ENCODE peak calls at places on chromosomes 6 and 20, in ten cellular contexts. J is mucosa of descending colon, C is AG04450, L is heart right ventricle, G is PC-3, Y is HAP-1, V is MM.1S, A is pancreas, U is A549, P is right lobe of liver. R is an unnamed sample.
A peak's percentile ranks its signal among the peaks of the same experiment; 100 is the strongest.

GRCh38 chr6:154080434-154081189 is 41.6 kb downstream of the OPRM1 start:
- DNase-seq in J (no peak), C (no peak), L (no peak), G (no peak), Y (no peak), V (no peak), A (no peak), U (no peak), P (no peak), R (no peak)

GRCh38 chr6:81937296-81937937 is 184.9 kb upstream of the TENT5A start:
- DNase-seq in J (no peak), C (no peak), L (no peak), G (peak; percentile 58), Y (no peak), V (no peak), A (no peak), U (no peak), P (no peak), R (peak; percentile 61)

GRCh38 chr20:47785321-47785899 is at the start of gene SULF2:
- DNase-seq in J (peak; percentile 71), C (no peak), L (peak; percentile 41), G (peak; percentile 50), Y (no peak), V (peak; percentile 60), A (no peak), U (no peak), P (no peak), R (peak; percentile 18)

GRCh38 chr6:118581489-118581959 is 33.4 kb downstream of the PLN start:
- DNase-seq in J (no peak), C (no peak), L (no peak), G (peak; percentile 27), Y (no peak), V (no peak), A (no peak), U (no peak), P (no peak), R (peak; percentile 86)

GRCh38 chr6:139296927-139297326 is 5.1 kb upstream of the TXLNB start:
- DNase-seq in J (no peak), C (no peak), L (no peak), G (peak; percentile 66), Y (no peak), V (no peak), A (no peak), U (no peak), P (no peak), R (peak; percentile 50)

GRCh38 chr6:107495196-107495643 is 5.3 kb downstream of the SOBP start:
- DNase-seq in J (no peak), C (no peak), L (peak; percentile 39), G (no peak), Y (no peak), V (no peak), A (no peak), U (no peak), P (no peak), R (peak; percentile 70)

GRCh38 chr6:160714731-160715130 is 12.7 kb downstream of the PLG start:
- DNase-seq in J (no peak), C (no peak), L (no peak), G (no peak), Y (no peak), V (no peak), A (no peak), U (no peak), P (no peak), R (no peak)

GRCh38 chr6:31128093-31128676 is 7.9 kb upstream of the CDSN start:
- DNase-seq in J (peak; percentile 92), C (no peak), L (peak; percentile 49), G (peak; percentile 85), Y (peak; percentile 57), V (peak; percentile 71), A (no peak), U (peak; percentile 37), P (no peak), R (peak; percentile 45)

GRCh38 chr6:168495133-168495532 is 54.1 kb downstream of the SMOC2 start:
- DNase-seq in J (no peak), C (no peak), L (no peak), G (no peak), Y (no peak), V (no peak), A (no peak), U (no peak), P (no peak), R (no peak)

DNA sequence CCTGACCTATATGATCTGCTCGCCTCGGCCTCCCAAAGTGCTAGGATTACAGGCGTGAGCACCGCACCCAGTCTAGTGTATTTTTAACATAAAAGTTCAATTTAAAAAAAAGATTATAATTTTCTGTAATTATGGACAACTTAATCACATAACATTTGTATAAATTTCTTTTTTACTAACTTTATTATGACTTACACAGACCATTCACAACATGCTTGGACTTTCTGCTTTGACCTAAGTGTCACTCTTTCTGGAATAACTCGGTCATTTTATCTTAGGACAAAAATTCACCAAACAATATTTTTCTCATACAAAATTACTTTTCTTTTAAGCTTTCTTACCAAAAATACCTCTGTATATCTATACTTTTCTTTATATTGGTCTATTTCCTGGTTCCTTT is 15.4 kb upstream of the IL22RA2 start:
- DNase-seq in J (no peak), C (no peak), L (no peak), G (peak; percentile 12), Y (no peak), V (no peak), A (no peak), U (no peak), P (no peak), R (peak; percentile 5)
- H3K9me3 ChIP-seq in J (peaks cover 31% of the 10 kb centered on the region), C (peaks cover 10% of the 10 kb centered on the region), L (peaks cover 47% of the 10 kb centered on the region), G (peaks cover 23% of the 10 kb centered on the region), Y (peaks cover 12% of the 10 kb centered on the region), V (no peaks in the 10 kb centered on the region), A (no peaks in the 10 kb centered on the region), U (peaks cover 19% of the 10 kb centered on the region), P (no peaks in the 10 kb centered on the region), R (peaks cover 48% of the 10 kb centered on the region)

DNA sequence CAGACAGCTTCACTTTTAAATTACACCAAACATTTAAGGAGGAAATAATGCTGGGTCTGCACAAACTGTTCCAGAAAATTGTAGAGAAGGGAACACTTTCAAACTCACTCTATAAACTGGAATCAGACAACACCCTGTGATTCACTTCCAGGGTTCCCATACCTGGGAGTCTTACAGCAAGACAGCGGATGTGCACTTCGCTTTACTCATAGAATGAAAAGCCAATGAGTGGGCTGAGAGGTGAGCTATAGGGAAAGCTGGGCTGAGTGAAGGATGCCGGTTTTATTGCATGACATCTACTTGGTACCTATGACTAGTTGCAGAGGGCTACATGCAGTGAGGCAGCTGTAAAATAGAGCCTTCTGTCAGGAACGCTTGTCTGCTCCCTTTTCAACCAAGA is 152.1 kb downstream of the FNDC1 start:
- DNase-seq in J (no peak), C (no peak), L (no peak), G (peak; percentile 19), Y (no peak), V (no peak), A (no peak), U (no peak), P (no peak), R (no peak)
- H3K9me3 ChIP-seq in J (no peaks in the 10 kb centered on the region), C (no peaks in the 10 kb centered on the region), L (peaks cover 4% of the 10 kb centered on the region), G (no peaks in the 10 kb centered on the region), Y (no peaks in the 10 kb centered on the region), V (no peaks in the 10 kb centered on the region), A (no peaks in the 10 kb centered on the region), U (no peaks in the 10 kb centered on the region), P (no peaks in the 10 kb centered on the region), R (no peaks in the 10 kb centered on the region)

DNA sequence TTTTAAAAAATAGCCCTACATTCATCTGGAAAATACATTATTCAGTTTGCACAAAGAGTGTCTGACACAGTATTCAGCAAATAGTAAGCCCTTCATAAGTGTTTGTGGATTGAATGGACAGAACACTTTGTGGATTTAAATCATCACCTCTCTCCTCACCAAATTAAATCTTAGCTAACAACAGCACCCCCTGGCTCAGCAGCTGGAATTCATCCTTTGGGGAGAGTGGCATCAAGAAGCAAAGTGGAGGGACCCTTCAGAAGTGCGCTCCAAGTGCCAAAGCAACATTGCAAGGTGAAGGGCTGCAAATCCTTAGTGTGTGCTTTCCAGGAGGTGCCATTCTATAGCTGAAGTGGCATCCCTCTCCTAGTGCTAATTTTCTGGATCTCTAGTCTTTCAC is 891.9 kb downstream of the C6orf118 start:
- DNase-seq in J (no peak), C (no peak), L (no peak), G (no peak), Y (no peak), V (no peak), A (no peak), U (no peak), P (no peak), R (no peak)
- H3K9me3 ChIP-seq in J (peaks cover 51% of the 10 kb centered on the region), C (peaks cover 20% of the 10 kb centered on the region), L (peaks cover 14% of the 10 kb centered on the region), G (no peaks in the 10 kb centered on the region), Y (peaks cover 2% of the 10 kb centered on the region), V (no peaks in the 10 kb centered on the region), A (no peaks in the 10 kb centered on the region), U (no peaks in the 10 kb centered on the region), P (no peaks in the 10 kb centered on the region), R (peaks cover 5% of the 10 kb centered on the region)

DNA sequence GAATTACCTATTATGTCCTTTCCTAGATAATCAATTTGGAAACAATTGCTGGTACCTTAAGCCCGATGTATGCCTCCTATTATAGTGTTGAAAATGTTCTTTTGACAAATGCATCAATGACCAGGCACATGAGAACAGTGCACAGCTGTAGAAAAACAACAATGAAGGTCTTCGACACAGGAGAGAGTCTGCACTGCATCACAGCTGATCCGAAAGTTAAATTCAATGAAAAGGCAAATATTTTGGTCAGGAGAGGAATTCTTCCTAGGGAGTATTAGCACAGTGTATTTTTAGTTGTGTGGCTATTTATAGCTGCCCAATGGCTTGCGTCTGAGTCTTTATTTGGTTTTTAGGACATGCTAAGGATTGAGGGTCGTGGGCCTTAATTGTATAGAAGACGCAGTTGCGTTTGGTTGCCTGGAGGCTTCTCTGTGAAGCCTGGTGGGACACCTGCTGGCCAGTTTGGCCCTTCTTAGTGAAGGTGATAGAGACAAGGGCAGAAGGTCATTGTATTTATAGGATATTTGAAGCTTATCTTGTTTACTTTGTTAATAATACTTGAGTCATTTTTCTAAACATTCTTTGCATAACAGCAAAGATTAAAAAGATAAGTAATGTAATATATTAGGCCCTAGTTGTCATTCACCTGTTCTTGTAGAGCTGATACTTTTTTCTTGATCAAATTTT is 72.3 kb downstream of the CDYL start:
- DNase-seq in J (peak; percentile 38), C (no peak), L (peak; percentile 29), G (peak; percentile 55), Y (no peak), V (no peak), A (no peak), U (no peak), P (no peak), R (peak; percentile 19)
- H3K9me3 ChIP-seq in J (peaks cover 6% of the 10 kb centered on the region), C (peaks cover 5% of the 10 kb centered on the region), L (peaks cover 31% of the 10 kb centered on the region), G (peaks cover 4% of the 10 kb centered on the region), Y (peaks cover 5% of the 10 kb centered on the region), V (no peaks in the 10 kb centered on the region), A (no peaks in the 10 kb centered on the region), U (peaks cover 8% of the 10 kb centered on the region), P (no peaks in the 10 kb centered on the region), R (peaks cover 29% of the 10 kb centered on the region)

GRCh38 chr20:45758096-45758495 is 33.6 kb downstream of the WFDC3 start:
- DNase-seq in J (no peak), C (no peak), L (no peak), G (no peak), Y (no peak), V (no peak), A (no peak), U (no peak), P (no peak), R (no peak)
- H3K9me3 ChIP-seq in J (no peaks in the 10 kb centered on the region), C (no peaks in the 10 kb centered on the region), L (peaks cover 17% of the 10 kb centered on the region), G (no peaks in the 10 kb centered on the region), Y (no peaks in the 10 kb centered on the region), V (no peaks in the 10 kb centered on the region), A (no peaks in the 10 kb centered on the region), U (no peaks in the 10 kb centered on the region), P (no peaks in the 10 kb centered on the region), R (no peaks in the 10 kb centered on the region)

R was measured in mesenchymal stem cell.